ENCODE peak calls at places on chromosome 22, in seven cellular contexts. I, U, B, Q, G, R and V are unnamed samples.

GRCh38 chr22:19868773-19869471 is 14.2 kb upstream of the GNB1L start:
- DNase-seq in I (no peak), U (peak; percentile 36), B (no peak), Q (no peak), G (no peak), R (no peak), V (peak; percentile 81)

GRCh38 chr22:25066861-25067435 is 114.4 kb downstream of the KIAA1671 start:
- DNase-seq in I (no peak), U (no peak), B (no peak), Q (no peak), G (no peak), R (no peak), V (no peak)

GRCh38 chr22:48478529-48479265 is 1349.0 kb downstream of the BRD1 start:
- DNase-seq in I (no peak), U (peak; percentile 6), B (no peak), Q (no peak), G (no peak), R (peak; percentile 52), V (no peak)

GRCh38 chr22:17781319-17782031 is 7.2 kb upstream of the BID start:
- DNase-seq in I (peak; percentile 85), U (no peak), B (no peak), Q (peak; percentile 29), G (peak; percentile 80), R (no peak), V (peak; percentile 93)

GRCh38 chr22:50403701-50404101 is 60.6 kb downstream of the PPP6R2 start:
- DNase-seq in I (no peak), U (peak; percentile 74), B (peak; percentile 49), Q (no peak), G (no peak), R (no peak), V (no peak)

GRCh38 chr22:35637254-35637653 is 11.0 kb upstream of the APOL6 start:
- DNase-seq in I (no peak), U (no peak), B (no peak), Q (no peak), G (no peak), R (no peak), V (no peak)

GRCh38 chr22:32904044-32904443 is 102.5 kb downstream of the TIMP3 start:
- DNase-seq in I (peak; percentile 50), U (no peak), B (peak; percentile 54), Q (no peak), G (peak; percentile 44), R (no peak), V (peak; percentile 58)

GRCh38 chr22:41845380-41846267 is 12.7 kb downstream of the SREBF2 start:
- DNase-seq in I (peak; percentile 38), U (no peak), B (no peak), Q (no peak), G (no peak), R (no peak), V (no peak)

GRCh38 chr22:48278620-48279464 is 1516.4 kb downstream of the TBC1D22A start:
- DNase-seq in I (no peak), U (no peak), B (no peak), Q (no peak), G (no peak), R (peak; percentile 55), V (no peak)

GRCh38 chr22:49013707-49014106 is 814.0 kb downstream of the BRD1 start:
- DNase-seq in I (no peak), U (no peak), B (no peak), Q (no peak), G (no peak), R (no peak), V (no peak)

GRCh38 chr22:45039206-45039605 is 29.4 kb upstream of the PHF21B start:
- DNase-seq in I (no peak), U (peak; percentile 22), B (no peak), Q (no peak), G (no peak), R (no peak), V (no peak)

GRCh38 chr22:35997438-35997837 is 31.2 kb downstream of the RBFOX2 start:
- DNase-seq in I (peak; percentile 63), U (no peak), B (no peak), Q (no peak), G (peak; percentile 54), R (no peak), V (no peak)

GRCh38 chr22:26821854-26822253 is 164.5 kb downstream of the MIAT start:
- DNase-seq in I (no peak), U (no peak), B (no peak), Q (no peak), G (no peak), R (no peak), V (no peak)

GRCh38 chr22:20296598-20296997 is 23.3 kb downstream of the DGCR6L start:
- DNase-seq in I (peak; percentile 25), U (no peak), B (no peak), Q (no peak), G (no peak), R (no peak), V (no peak)

GRCh38 chr22:19431641-19432091 is at the start of gene HIRA:
- DNase-seq in I (peak; percentile 77), U (peak; percentile 87), B (peak; percentile 75), Q (peak; percentile 85), G (peak; percentile 69), R (peak; percentile 85), V (peak; percentile 83)

GRCh38 chr22:26837784-26838520 is 180.6 kb downstream of the MIAT start:
- DNase-seq in I (no peak), U (no peak), B (no peak), Q (no peak), G (no peak), R (no peak), V (no peak)

GRCh38 chr22:49582171-49582570 is 245.5 kb downstream of the BRD1 start:
- DNase-seq in I (no peak), U (no peak), B (no peak), Q (no peak), G (no peak), R (no peak), V (no peak)

GRCh38 chr22:26779929-26780328 is 122.5 kb downstream of the MIAT start:
- DNase-seq in I (no peak), U (no peak), B (no peak), Q (no peak), G (no peak), R (no peak), V (no peak)

GRCh38 chr22:28582806-28583205 is 96.8 kb downstream of the TTC28 start:
- DNase-seq in I (peak; percentile 86), U (no peak), B (no peak), Q (no peak), G (peak; percentile 93), R (no peak), V (no peak)

GRCh38 chr22:44372611-44373010 is 59.9 kb upstream of the SHISAL1 start:
- DNase-seq in I (no peak), U (no peak), B (no peak), Q (no peak), G (no peak), R (peak; percentile 45), V (no peak)

GRCh38 chr22:27888310-27888709 is 30.7 kb downstream of the PITPNB start:
- DNase-seq in I (no peak), U (no peak), B (no peak), Q (no peak), G (no peak), R (no peak), V (no peak)

GRCh38 chr22:24434472-24435322 is 7.3 kb downstream of the ADORA2A start:
- DNase-seq in I (peak; percentile 35), U (no peak), B (peak; percentile 84), Q (peak; percentile 56), G (no peak), R (peak; percentile 73), V (no peak)

GRCh38 chr22:19022755-19023154 is 86.7 kb upstream of the PRODH start:
- DNase-seq in I (no peak), U (no peak), B (no peak), Q (no peak), G (no peak), R (no peak), V (no peak)

GRCh38 chr22:23236440-23237139 is 56.3 kb downstream of the BCR start:
- DNase-seq in I (no peak), U (no peak), B (no peak), Q (no peak), G (no peak), R (no peak), V (no peak)

GRCh38 chr22:17705565-17706450 is 67.3 kb downstream of the BCL2L13 start:
- DNase-seq in I (peak; percentile 33), U (no peak), B (no peak), Q (no peak), G (no peak), R (no peak), V (peak; percentile 54)

GRCh38 chr22:21650280-21650679 is 8.2 kb downstream of the SDF2L1 start:
- DNase-seq in I (no peak), U (no peak), B (no peak), Q (no peak), G (no peak), R (no peak), V (no peak)
- H3K4me3 ChIP-seq in I (no peak overlapping the region), U (no peak overlapping the region), B (no peak overlapping the region), Q (no peak overlapping the region), G (no peak overlapping the region), R (no peak overlapping the region), V (no peak overlapping the region)

GRCh38 chr22:30491381-30491780 is 14.1 kb downstream of the SEC14L4 start:
- DNase-seq in I (no peak), U (peak; percentile 15), B (no peak), Q (no peak), G (no peak), R (no peak), V (no peak)

GRCh38 chr22:30486661-30487115 is 14.9 kb upstream of the SEC14L3 start:
- DNase-seq in I (no peak), U (peak; percentile 42), B (no peak), Q (no peak), G (no peak), R (no peak), V (peak; percentile 24)

GRCh38 chr22:30492144-30492543 is 13.4 kb downstream of the SEC14L4 start:
- DNase-seq in I (no peak), U (peak; percentile 32), B (no peak), Q (no peak), G (no peak), R (no peak), V (no peak)

GRCh38 chr22:30488121-30488520 is 16.3 kb upstream of the SEC14L3 start:
- DNase-seq in I (no peak), U (no peak), B (no peak), Q (no peak), G (no peak), R (no peak), V (no peak)

DNA sequence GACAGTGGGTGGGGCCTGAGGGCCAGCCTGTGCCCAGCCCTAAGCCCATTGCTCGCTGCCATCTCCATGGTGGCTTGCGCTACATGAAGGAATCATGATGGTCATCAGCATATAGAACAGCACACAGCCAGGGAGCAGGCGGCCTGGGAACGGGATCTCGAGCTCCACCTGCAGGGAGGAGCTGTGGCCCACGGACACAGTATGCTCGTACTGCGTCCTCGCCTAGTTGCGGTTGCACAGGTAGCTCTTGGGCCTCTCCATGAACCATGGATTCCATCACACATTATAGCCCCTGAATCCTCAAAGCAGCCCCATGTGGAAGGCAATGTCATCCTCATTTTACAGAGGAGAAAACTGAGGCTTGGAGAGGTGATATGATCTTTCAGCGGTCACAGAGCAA is 15.1 kb downstream of the SEC14L4 start:
- DNase-seq in I (no peak), U (peak; percentile 46), B (no peak), Q (no peak), G (no peak), R (no peak), V (no peak)
- TF ChIP-seq CTCF in I (no peak), U (no peak), B (no peak), Q (no peak), G (no peak), R (no peak), V (no peak)

GRCh38 chr22:37147186-37147990 is 2.3 kb downstream of the IL2RB start:
- DNase-seq in I (no peak), U (no peak), B (no peak), Q (no peak), G (no peak), R (no peak), V (no peak)
- H3K4me3 ChIP-seq in I (no peak overlapping the region), U (peak overlapping the region; percentile 34), B (no peak overlapping the region), Q (peak overlapping the region; percentile 91), G (no peak overlapping the region), R (no peak overlapping the region), V (no peak overlapping the region)

GRCh38 chr22:38965614-38966378 is 8.4 kb downstream of the APOBEC3A start:
- DNase-seq in I (no peak), U (no peak), B (no peak), Q (no peak), G (no peak), R (no peak), V (no peak)
- TF ChIP-seq CTCF in I (no peak), U (no peak), B (no peak), Q (no peak), G (no peak), R (no peak), V (no peak)